ENCODE peak calls at places on chromosomes 12 and 14, in six cellular contexts. O, B, W, C, L and D are unnamed samples.

GRCh38 chr14:64556526-64556925 is 6.8 kb downstream of the PPP1R36 start:
- DNase-seq in O (peak), B (no peak), W (no peak), C (no peak), L (no peak), D (no peak)

GRCh38 chr14:23544511-23545447 is 6.8 kb downstream of the ZFHX2 start:
- DNase-seq in O (no peak), B (no peak), W (no peak), C (no peak), L (peak), D (peak)

GRCh38 chr14:92984082-92984788 is 61.3 kb downstream of the CHGA start:
- DNase-seq in O (peak), B (no peak), W (no peak), C (no peak), L (no peak), D (no peak)

GRCh38 chr14:106635569-106635968 is 1109.2 kb downstream of the TMEM121 start:
- DNase-seq in O (no peak), B (no peak), W (no peak), C (no peak), L (no peak), D (no peak)

GRCh38 chr12:99984271-99985128 is at the start of gene ANKS1B:
- DNase-seq in O (peak), B (no peak), W (peak), C (no peak), L (peak), D (peak)

GRCh38 chr12:109461846-109462766 is 15.0 kb downstream of the KCTD10 start:
- DNase-seq in O (peak), B (no peak), W (peak), C (no peak), L (no peak), D (no peak)

GRCh38 chr14:76115010-76115422 is 36.7 kb upstream of the GPATCH2L start:
- DNase-seq in O (no peak), B (no peak), W (no peak), C (no peak), L (no peak), D (no peak)

GRCh38 chr14:61636792-61637191 is 58.5 kb upstream of the HIF1A start:
- DNase-seq in O (no peak), B (no peak), W (no peak), C (no peak), L (no peak), D (no peak)

GRCh38 chr12:39723831-39724230 is 104.2 kb upstream of the ABCD2 start:
- DNase-seq in O (peak), B (no peak), W (no peak), C (no peak), L (no peak), D (no peak)

GRCh38 chr12:92735131-92735721 is 32.4 kb downstream of the PLEKHG7 start:
- DNase-seq in O (peak), B (no peak), W (no peak), C (no peak), L (peak), D (peak)

GRCh38 chr12:53268637-53269562 is 801 bp downstream of the ESPL1 start:
- DNase-seq in O (peak), B (no peak), W (no peak), C (no peak), L (no peak), D (no peak)

GRCh38 chr12:106506691-106507090 is 76.1 kb upstream of the RFX4 start:
- DNase-seq in O (no peak), B (no peak), W (no peak), C (no peak), L (no peak), D (no peak)

GRCh38 chr12:62210422-62210821 is 49.8 kb upstream of the USP15 start:
- DNase-seq in O (peak), B (peak), W (peak), C (no peak), L (no peak), D (no peak)

GRCh38 chr12:75564398-75564797 is 53.0 kb upstream of the KRR1 start:
- DNase-seq in O (no peak), B (no peak), W (no peak), C (no peak), L (no peak), D (no peak)

GRCh38 chr12:46372852-46373302 is 304 bp upstream of the SLC38A2 start:
- DNase-seq in O (no peak), B (no peak), W (no peak), C (no peak), L (no peak), D (no peak)

GRCh38 chr14:51071851-51072250 is 23.1 kb downstream of the TRIM9 start:
- DNase-seq in O (no peak), B (no peak), W (peak), C (no peak), L (no peak), D (no peak)

GRCh38 chr12:104703372-104703771 is 246.6 kb downstream of the CHST11 start:
- DNase-seq in O (no peak), B (no peak), W (no peak), C (no peak), L (no peak), D (no peak)

GRCh38 chr12:111451649-111452129 is 46.0 kb downstream of the SH2B3 start:
- DNase-seq in O (peak), B (no peak), W (no peak), C (no peak), L (peak), D (no peak)

GRCh38 chr12:65657635-65658034 is 166.6 kb upstream of the HMGA2 start:
- DNase-seq in O (no peak), B (no peak), W (no peak), C (no peak), L (no peak), D (no peak)

GRCh38 chr14:22122227-22123187 is 448.9 kb upstream of the OR4E1 start:
- DNase-seq in O (no peak), B (peak), W (no peak), C (no peak), L (no peak), D (no peak)

GRCh38 chr14:73786632-73786941 is 65.0 kb upstream of the PTGR2 start:
- DNase-seq in O (peak), B (no peak), W (peak), C (no peak), L (peak), D (no peak)

GRCh38 chr14:106094654-106095189 is 568.3 kb downstream of the TMEM121 start:
- DNase-seq in O (no peak), B (peak), W (peak), C (no peak), L (no peak), D (no peak)

GRCh38 chr12:32163596-32163995 is 56.9 kb downstream of the BICD1 start:
- DNase-seq in O (no peak), B (no peak), W (no peak), C (no peak), L (no peak), D (no peak)

GRCh38 chr14:74582910-74583581 is 29.0 kb downstream of the LTBP2 start:
- DNase-seq in O (peak), B (no peak), W (peak), C (no peak), L (no peak), D (no peak)

GRCh38 chr12:75294797-75295196 is 35.3 kb downstream of the CAPS2 start:
- DNase-seq in O (no peak), B (no peak), W (no peak), C (no peak), L (no peak), D (no peak)

GRCh38 chr12:76688001-76688400 is 75.9 kb upstream of the ZDHHC17 start:
- DNase-seq in O (peak), B (no peak), W (no peak), C (no peak), L (no peak), D (no peak)

GRCh38 chr12:30796891-30797371 is 42.2 kb upstream of the CAPRIN2 start:
- DNase-seq in O (peak), B (no peak), W (peak), C (no peak), L (peak), D (no peak)

GRCh38 chr12:6053541-6053940 is 70.9 kb downstream of the VWF start:
- DNase-seq in O (no peak), B (no peak), W (no peak), C (no peak), L (no peak), D (no peak)

GRCh38 chr12:70213707-70214106 is 29.5 kb upstream of the CNOT2 start:
- DNase-seq in O (no peak), B (no peak), W (no peak), C (no peak), L (no peak), D (no peak)

GRCh38 chr12:102883204-102883799 is 33.7 kb downstream of the PAH start:
- DNase-seq in O (peak), B (no peak), W (peak), C (no peak), L (peak), D (peak)

GRCh38 chr12:14619731-14620501 is 52.2 kb upstream of the PLBD1 start:
- DNase-seq in O (no peak), B (no peak), W (no peak), C (no peak), L (no peak), D (no peak)

GRCh38 chr14:81436296-81437138 is 36.4 kb upstream of the STON2 start:
- DNase-seq in O (peak), B (no peak), W (peak), C (no peak), L (peak), D (peak)

GRCh38 chr14:96135285-96135684 is 69.4 kb upstream of the BDKRB2 start:
- DNase-seq in O (no peak), B (no peak), W (peak), C (no peak), L (no peak), D (no peak)